ENCODE peak calls at places on chromosomes 11 and 22, in five cellular contexts. F is MM.1S, S is endodermal cell, H is fibroblast of lung, T is tibial nerve. E is an unnamed sample. For H3K36me3, the result is how much of the 10 kb centered on the place peaks cover.

GRCh38 chr22:36027579-36027959 is 1.1 kb downstream of the RBFOX2 start:
- DNase-seq in F (no peak), S (no peak), H (no peak), T (peak), E (no peak)

GRCh38 chr11:38648597-38648996 is 2050.6 kb upstream of the RAG2 start:
- DNase-seq in F (no peak), S (no peak), H (no peak), T (no peak), E (peak)

GRCh38 chr22:48091656-48092223 is 1329.3 kb downstream of the TBC1D22A start:
- DNase-seq in F (no peak), S (peak), H (no peak), T (no peak), E (no peak)

GRCh38 chr11:130201026-130201425 is 41.4 kb downstream of the ST14 start:
- DNase-seq in F (no peak), S (no peak), H (no peak), T (no peak), E (no peak)

GRCh38 chr11:105005451-105005845 is 17.5 kb downstream of the CASP5 start:
- DNase-seq in F (no peak), S (no peak), H (no peak), T (no peak), E (no peak)

GRCh38 chr11:105202844-105203548 is 63.4 kb upstream of the CARD18 start:
- DNase-seq in F (no peak), S (no peak), H (no peak), T (no peak), E (no peak)

GRCh38 chr11:113577356-113578163 is 102.4 kb upstream of the DRD2 start:
- DNase-seq in F (peak), S (peak), H (no peak), T (no peak), E (peak)

GRCh38 chr11:43708776-43709175 is 28.2 kb downstream of the HSD17B12 start:
- DNase-seq in F (no peak), S (no peak), H (peak), T (no peak), E (no peak)

GRCh38 chr11:131906963-131907362 is 536.5 kb downstream of the NTM start:
- DNase-seq in F (no peak), S (no peak), H (no peak), T (no peak), E (no peak)

GRCh38 chr11:68271023-68271780 is 571 bp downstream of the C11orf24 start:
- DNase-seq in F (peak), S (peak), H (peak), T (peak), E (peak)

GRCh38 chr11:105144887-105145286 is 5.3 kb upstream of the CARD18 start:
- DNase-seq in F (no peak), S (no peak), H (peak), T (no peak), E (peak)

GRCh38 chr11:109914809-109915653 is 178.2 kb upstream of the ZC3H12C start:
- DNase-seq in F (no peak), S (no peak), H (peak), T (no peak), E (peak)

DNA sequence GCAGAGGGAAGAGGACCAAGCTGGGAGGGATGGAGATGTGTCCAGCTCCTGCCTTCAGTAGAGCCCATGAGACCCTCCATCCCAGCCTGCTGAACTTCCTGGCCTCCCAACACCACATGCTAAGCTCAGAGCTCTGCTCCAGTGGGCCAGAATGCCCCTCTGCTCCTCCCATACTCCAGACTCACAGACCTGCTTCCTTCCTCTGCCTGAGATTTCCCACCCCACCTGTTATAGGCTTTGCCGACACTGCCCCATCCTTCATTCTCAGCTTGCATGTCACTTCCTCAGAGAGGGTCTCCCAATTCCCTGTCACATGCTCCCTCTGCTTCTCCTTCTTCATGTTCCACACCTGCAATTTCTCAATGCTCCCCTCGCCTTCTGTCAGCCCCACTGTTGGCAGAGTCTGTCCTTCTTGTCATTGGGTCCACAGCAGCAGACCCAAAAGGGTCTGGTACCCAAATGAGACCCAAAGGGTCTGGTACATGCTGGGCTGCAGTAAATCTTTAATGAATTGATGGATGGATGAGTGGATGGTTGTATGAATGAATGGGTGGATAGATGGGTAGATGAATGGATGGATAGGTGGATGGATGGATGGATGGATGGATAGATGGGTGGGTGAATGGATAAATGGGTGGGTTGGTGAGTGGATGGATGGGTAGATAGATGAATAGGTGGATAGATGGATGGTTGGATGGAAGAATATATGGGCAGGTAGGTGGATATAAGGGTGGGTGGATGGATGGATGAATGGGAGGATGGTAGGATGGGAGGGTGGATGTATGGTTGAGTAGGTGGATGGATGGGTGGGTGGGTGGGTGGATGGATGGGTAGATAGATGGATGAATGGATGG is 105.3 kb upstream of the FGF3 start:
- DNase-seq in F (no peak), S (no peak), H (no peak), T (no peak), E (no peak)
- H3K4me3 ChIP-seq in F (no peak), S (no peak), H (no peak), T (no peak), E (no peak)

GRCh38 chr11:86015699-86016098 is 53.2 kb downstream of the PICALM start:
- DNase-seq in F (no peak), S (no peak), H (no peak), T (no peak), E (no peak)
- H3K36me3 ChIP-seq in F (under half), S (half or more), H (under half), T (under half), E (under half)

GRCh38 chr11:64148917-64149617 is 16.8 kb downstream of the MACROD1 start:
- DNase-seq in F (no peak), S (no peak), H (no peak), T (no peak), E (no peak)

GRCh38 chr11:64146036-64146943 is 19.6 kb downstream of the MACROD1 start:
- DNase-seq in F (peak), S (peak), H (peak), T (peak), E (peak)

GRCh38 chr11:64150481-64151239 is 15.3 kb downstream of the MACROD1 start:
- DNase-seq in F (no peak), S (no peak), H (no peak), T (no peak), E (no peak)

GRCh38 chr11:64150051-64150450 is 15.9 kb downstream of the MACROD1 start:
- DNase-seq in F (no peak), S (no peak), H (no peak), T (no peak), E (no peak)

DNA sequence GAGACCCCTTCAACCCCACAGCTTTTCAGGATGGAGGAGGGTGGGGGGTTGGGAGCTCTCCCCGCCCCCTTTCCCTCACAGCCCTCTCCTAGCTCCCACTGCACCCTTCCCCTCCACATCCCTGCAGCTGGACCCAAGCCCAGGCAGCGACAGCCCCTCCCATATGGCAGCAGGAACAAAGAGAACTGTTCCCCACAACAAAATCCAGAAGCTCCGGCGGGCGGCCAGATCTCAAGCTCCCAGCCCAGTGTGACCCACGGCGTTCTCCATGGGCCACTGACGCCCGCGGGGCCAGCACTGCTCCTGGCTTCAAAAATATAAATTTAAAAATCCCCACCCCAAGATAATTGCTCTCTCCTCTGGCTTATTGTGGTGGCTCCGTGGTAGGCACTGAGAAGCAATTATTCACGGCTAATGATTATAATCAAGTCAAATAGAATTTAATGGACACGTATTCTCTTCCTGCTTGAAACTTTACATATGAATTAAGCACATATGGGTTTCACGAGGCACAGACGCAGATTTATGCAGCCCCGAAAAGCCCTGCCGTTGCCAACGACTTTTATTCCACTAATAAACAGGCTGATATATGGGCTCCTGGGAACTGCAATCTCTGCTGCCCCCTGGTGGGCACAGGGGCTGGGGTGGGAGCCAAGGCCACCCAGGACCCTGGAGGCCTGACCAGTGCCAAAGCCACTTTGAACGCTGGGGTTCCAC is 17.6 kb downstream of the MACROD1 start:
- DNase-seq in F (peak), S (peak), H (peak), T (peak), E (peak)
- H3K4me3 ChIP-seq in F (no peak), S (no peak), H (peak), T (peak), E (no peak)

GRCh38 chr11:85724750-85725465 is 38.9 kb upstream of the CCDC89 start:
- DNase-seq in F (no peak), S (no peak), H (no peak), T (no peak), E (no peak)
- H3K36me3 ChIP-seq in F (under half), S (under half), H (under half), T (under half), E (under half)

GRCh38 chr22:27401321-27401720 is 400.2 kb downstream of the MN1 start:
- DNase-seq in F (no peak), S (no peak), H (no peak), T (no peak), E (no peak)

GRCh38 chr22:27400811-27401210 is 400.7 kb downstream of the MN1 start:
- DNase-seq in F (no peak), S (no peak), H (no peak), T (no peak), E (no peak)

GRCh38 chr22:27397036-27397947 is 404.3 kb downstream of the MN1 start:
- DNase-seq in F (no peak), S (no peak), H (no peak), T (no peak), E (no peak)

GRCh38 chr22:27397948-27398330 is 403.6 kb downstream of the MN1 start:
- DNase-seq in F (no peak), S (no peak), H (peak), T (no peak), E (no peak)

GRCh38 chr22:27399161-27399560 is 402.4 kb downstream of the MN1 start:
- DNase-seq in F (no peak), S (no peak), H (peak), T (no peak), E (no peak)
- H3K4me3 ChIP-seq in F (no peak), S (no peak), H (no peak), T (no peak), E (no peak)

GRCh38 chr22:23817146-23817545 is 21.7 kb downstream of the DERL3 start:
- DNase-seq in F (no peak), S (no peak), H (no peak), T (no peak), E (no peak)

GRCh38 chr22:23816552-23816976 is 22.2 kb downstream of the DERL3 start:
- DNase-seq in F (no peak), S (no peak), H (no peak), T (no peak), E (no peak)

GRCh38 chr22:23818541-23818940 is 20.3 kb downstream of the DERL3 start:
- DNase-seq in F (no peak), S (no peak), H (no peak), T (no peak), E (no peak)

GRCh38 chr22:23812378-23812777 is 25.6 kb downstream of the SMARCB1 start:
- DNase-seq in F (no peak), S (no peak), H (no peak), T (no peak), E (no peak)

GRCh38 chr22:23815781-23816551 is 22.8 kb downstream of the DERL3 start:
- DNase-seq in F (no peak), S (no peak), H (no peak), T (no peak), E (no peak)
- H3K36me3 ChIP-seq in F (under half), S (half or more), H (under half), T (under half), E (under half)

GRCh38 chr11:96306600-96306932 is 36.4 kb downstream of the MAML2 start:
- DNase-seq in F (no peak), S (no peak), H (no peak), T (no peak), E (no peak)
- H3K4me3 ChIP-seq in F (no peak), S (peak), H (peak), T (peak), E (no peak)

GRCh38 chr22:42764895-42765363 is 44.3 kb upstream of the A4GALT start:
- DNase-seq in F (no peak), S (no peak), H (no peak), T (no peak), E (no peak)

GRCh38 chr22:42768385-42769035 is 47.8 kb upstream of the A4GALT start:
- DNase-seq in F (no peak), S (no peak), H (no peak), T (no peak), E (peak)

GRCh38 chr22:42760806-42761565 is 40.3 kb upstream of the A4GALT start:
- DNase-seq in F (peak), S (no peak), H (no peak), T (no peak), E (peak)

GRCh38 chr22:42766860-42767259 is 46.2 kb upstream of the A4GALT start:
- DNase-seq in F (no peak), S (no peak), H (no peak), T (no peak), E (peak)

GRCh38 chr22:42763965-42764480 is 43.4 kb upstream of the A4GALT start:
- DNase-seq in F (no peak), S (no peak), H (no peak), T (no peak), E (no peak)
- H3K36me3 ChIP-seq in F (under half), S (under half), H (under half), T (under half), E (under half)

GRCh38 chr11:1545432-1545831 is 26.6 kb downstream of the DUSP8 start:
- DNase-seq in F (no peak), S (no peak), H (no peak), T (no peak), E (no peak)

GRCh38 chr11:1546536-1547466 is 25.3 kb downstream of the DUSP8 start:
- DNase-seq in F (peak), S (peak), H (peak), T (no peak), E (no peak)

GRCh38 chr11:1547467-1548098 is 24.5 kb downstream of the DUSP8 start:
- DNase-seq in F (no peak), S (no peak), H (no peak), T (no peak), E (no peak)

GRCh38 chr11:1544536-1544935 is 27.5 kb downstream of the DUSP8 start:
- DNase-seq in F (no peak), S (no peak), H (no peak), T (no peak), E (no peak)

DNA sequence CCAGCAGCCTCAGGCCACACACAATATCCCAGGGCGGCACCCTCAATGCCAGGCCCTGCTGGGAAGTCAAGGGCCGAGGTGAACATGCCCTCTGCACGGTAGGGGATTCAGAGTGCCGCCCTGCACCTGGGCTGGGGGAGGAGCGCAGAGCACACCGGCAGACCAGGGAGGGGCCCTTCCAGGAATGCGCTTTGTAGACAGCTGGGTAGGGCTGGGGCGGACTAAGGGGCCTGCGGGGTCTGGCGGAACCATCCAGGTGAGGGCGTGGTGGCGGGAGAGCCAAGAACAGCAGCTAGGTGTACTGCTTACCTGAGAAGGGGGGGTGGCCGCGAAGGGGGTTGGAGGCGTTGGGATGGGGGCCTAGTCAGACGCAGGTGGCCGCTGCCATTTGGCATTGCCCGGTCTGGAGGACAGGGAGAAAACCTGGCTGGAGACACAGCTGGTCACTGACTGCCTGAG is 26.0 kb downstream of the DUSP8 start:
- DNase-seq in F (no peak), S (peak), H (no peak), T (no peak), E (no peak)
- H3K4me3 ChIP-seq in F (no peak), S (no peak), H (no peak), T (no peak), E (no peak)

DNA sequence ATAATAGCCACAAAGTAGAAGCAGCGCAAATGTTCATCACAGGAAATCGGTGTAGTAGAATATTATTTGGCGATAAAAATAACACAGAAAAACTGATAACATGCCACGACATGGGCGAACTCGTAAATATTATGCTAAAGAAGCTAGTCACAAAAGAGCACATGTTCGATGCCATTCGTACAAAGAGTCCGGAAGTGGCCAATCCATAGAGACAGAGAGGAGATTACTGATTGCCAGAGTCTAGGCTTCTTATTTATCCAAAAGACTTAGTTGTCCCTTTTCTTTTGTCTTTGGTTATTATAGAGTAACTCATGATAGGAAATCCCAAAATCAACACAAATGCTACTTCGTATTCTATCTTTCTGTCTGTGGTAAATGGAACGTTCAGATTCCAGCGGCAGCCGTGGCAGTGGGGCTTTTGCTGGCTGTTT is 56.5 kb downstream of the MED15 start:
- DNase-seq in F (no peak), S (no peak), H (no peak), T (no peak), E (no peak)
- H3K36me3 ChIP-seq in F (under half), S (half or more), H (under half), T (under half), E (under half)

E was measured in bronchial epithelial cell.